ENCODE peak calls at places on chromosomes 13 and 19, in six cellular contexts. One of them, this sample, is unnamed.

GRCh38 chr19:53112286-53112685 is 9.1 kb upstream of the ZNF160 start:
- DNase-seq in dorsolateral prefrontal cortex: no peak
- DNase-seq in activated CD8-positive, alpha-beta memory T cell treated with anti-CD3 and anti-CD28 coated beads, Interleukin-2, amount 10 ng/mL, durations not matched to agents 7 days and 5 days: no peak
- DNase-seq in cardiac fibroblast: no peak
- DNase-seq in CD8-positive, alpha-beta memory T cell: no peak
- DNase-seq in GM19239: no peak
- DNase-seq in this sample: no peak

GRCh38 chr19:45340232-45340898 is at the start of gene KLC3:
- DNase-seq in dorsolateral prefrontal cortex: no peak
- DNase-seq in activated CD8-positive, alpha-beta memory T cell treated with anti-CD3 and anti-CD28 coated beads, Interleukin-2, amount 10 ng/mL, durations not matched to agents 7 days and 5 days: peak
- DNase-seq in cardiac fibroblast: no peak
- DNase-seq in CD8-positive, alpha-beta memory T cell: peak
- DNase-seq in GM19239: peak
- DNase-seq in this sample: peak

GRCh38 chr19:1610579-1610978 is 5.3 kb upstream of the UQCR11 start:
- DNase-seq in dorsolateral prefrontal cortex: no peak
- DNase-seq in activated CD8-positive, alpha-beta memory T cell treated with anti-CD3 and anti-CD28 coated beads, Interleukin-2, amount 10 ng/mL, durations not matched to agents 7 days and 5 days: no peak
- DNase-seq in cardiac fibroblast: no peak
- DNase-seq in CD8-positive, alpha-beta memory T cell: no peak
- DNase-seq in GM19239: no peak
- DNase-seq in this sample: no peak

GRCh38 chr13:36920612-36921185 is 661 bp upstream of the SMAD9 start:
- DNase-seq in dorsolateral prefrontal cortex: no peak
- DNase-seq in activated CD8-positive, alpha-beta memory T cell treated with anti-CD3 and anti-CD28 coated beads, Interleukin-2, amount 10 ng/mL, durations not matched to agents 7 days and 5 days: no peak
- DNase-seq in cardiac fibroblast: no peak
- DNase-seq in CD8-positive, alpha-beta memory T cell: no peak
- DNase-seq in GM19239: no peak
- DNase-seq in this sample: no peak

GRCh38 chr13:95536629-95537241 is 15.8 kb upstream of the CLDN10 start:
- DNase-seq in dorsolateral prefrontal cortex: no peak
- DNase-seq in activated CD8-positive, alpha-beta memory T cell treated with anti-CD3 and anti-CD28 coated beads, Interleukin-2, amount 10 ng/mL, durations not matched to agents 7 days and 5 days: no peak
- DNase-seq in cardiac fibroblast: peak
- DNase-seq in CD8-positive, alpha-beta memory T cell: no peak
- DNase-seq in GM19239: no peak
- DNase-seq in this sample: peak

GRCh38 chr13:21010621-21011020 is 50.8 kb downstream of the LATS2 start:
- DNase-seq in dorsolateral prefrontal cortex: no peak
- DNase-seq in activated CD8-positive, alpha-beta memory T cell treated with anti-CD3 and anti-CD28 coated beads, Interleukin-2, amount 10 ng/mL, durations not matched to agents 7 days and 5 days: no peak
- DNase-seq in cardiac fibroblast: no peak
- DNase-seq in CD8-positive, alpha-beta memory T cell: no peak
- DNase-seq in GM19239: no peak
- DNase-seq in this sample: no peak

GRCh38 chr13:30676672-30677071 is 58.7 kb upstream of the ALOX5AP start:
- DNase-seq in dorsolateral prefrontal cortex: no peak
- DNase-seq in activated CD8-positive, alpha-beta memory T cell treated with anti-CD3 and anti-CD28 coated beads, Interleukin-2, amount 10 ng/mL, durations not matched to agents 7 days and 5 days: no peak
- DNase-seq in cardiac fibroblast: peak
- DNase-seq in CD8-positive, alpha-beta memory T cell: no peak
- DNase-seq in GM19239: no peak
- DNase-seq in this sample: no peak

GRCh38 chr13:105918842-105919741 is 616.4 kb downstream of the EFNB2 start:
- DNase-seq in dorsolateral prefrontal cortex: no peak
- DNase-seq in activated CD8-positive, alpha-beta memory T cell treated with anti-CD3 and anti-CD28 coated beads, Interleukin-2, amount 10 ng/mL, durations not matched to agents 7 days and 5 days: no peak
- DNase-seq in cardiac fibroblast: peak
- DNase-seq in CD8-positive, alpha-beta memory T cell: no peak
- DNase-seq in GM19239: no peak
- DNase-seq in this sample: no peak

GRCh38 chr13:42991892-42992584 is at the start of gene EPSTI1:
- DNase-seq in dorsolateral prefrontal cortex: peak
- DNase-seq in activated CD8-positive, alpha-beta memory T cell treated with anti-CD3 and anti-CD28 coated beads, Interleukin-2, amount 10 ng/mL, durations not matched to agents 7 days and 5 days: peak
- DNase-seq in cardiac fibroblast: peak
- DNase-seq in CD8-positive, alpha-beta memory T cell: peak
- DNase-seq in GM19239: peak
- DNase-seq in this sample: no peak

GRCh38 chr13:59790626-59791025 is 373.1 kb downstream of the DIAPH3 start:
- DNase-seq in dorsolateral prefrontal cortex: no peak
- DNase-seq in activated CD8-positive, alpha-beta memory T cell treated with anti-CD3 and anti-CD28 coated beads, Interleukin-2, amount 10 ng/mL, durations not matched to agents 7 days and 5 days: no peak
- DNase-seq in cardiac fibroblast: peak
- DNase-seq in CD8-positive, alpha-beta memory T cell: no peak
- DNase-seq in GM19239: no peak
- DNase-seq in this sample: no peak